ENCODE peak calls at places on chromosome 12, in five cellular contexts. O is PC-9; X is psoas muscle; U is fibroblast of lung; T is CD8-positive, alpha-beta memory T cell. Q is an unnamed sample. For H3K4me1, the result is how much of the 10 kb centered on the place peaks cover.

GRCh38 chr12:119593578-119594398 is at the start of gene TMEM233:
- DNase-seq in O (no peak), X (peak), U (peak), T (no peak), Q (no peak)

GRCh38 chr12:71397433-71397954 is 42.1 kb upstream of the LGR5 start:
- DNase-seq in O (no peak), X (no peak), U (peak), T (no peak), Q (no peak)

GRCh38 chr12:76041406-76041805 is 9.8 kb upstream of the PHLDA1 start:
- DNase-seq in O (no peak), X (no peak), U (no peak), T (no peak), Q (no peak)

GRCh38 chr12:131074221-131075083 is 120.7 kb downstream of the ADGRD1 start:
- DNase-seq in O (no peak), X (peak), U (no peak), T (no peak), Q (no peak)

GRCh38 chr12:10528150-10528953 is 22.7 kb downstream of the EIF2S3B start:
- DNase-seq in O (no peak), X (no peak), U (no peak), T (no peak), Q (no peak)

GRCh38 chr12:95545731-95546490 is 5.4 kb downstream of the USP44 start:
- DNase-seq in O (no peak), X (no peak), U (no peak), T (no peak), Q (no peak)

GRCh38 chr12:115750340-115750739 is 527.2 kb downstream of the MED13L start:
- DNase-seq in O (no peak), X (no peak), U (no peak), T (no peak), Q (no peak)

GRCh38 chr12:59007620-59008019 is 87.3 kb upstream of the LRIG3 start:
- DNase-seq in O (no peak), X (no peak), U (peak), T (no peak), Q (no peak)

GRCh38 chr12:79983969-79984629 is 49.2 kb upstream of the PPP1R12A start:
- DNase-seq in O (no peak), X (no peak), U (peak), T (no peak), Q (peak)

GRCh38 chr12:66776974-66777373 is 98.1 kb upstream of the GRIP1 start:
- DNase-seq in O (no peak), X (no peak), U (no peak), T (peak), Q (no peak)

GRCh38 chr12:78970041-78970440 is 105.5 kb downstream of the SYT1 start:
- DNase-seq in O (no peak), X (no peak), U (peak), T (no peak), Q (peak)

GRCh38 chr12:113397497-113398197 is 6.0 kb downstream of the SDS start:
- DNase-seq in O (no peak), X (no peak), U (no peak), T (no peak), Q (no peak)

GRCh38 chr12:74891276-74891675 is 318.4 kb downstream of the KCNC2 start:
- DNase-seq in O (peak), X (no peak), U (peak), T (no peak), Q (no peak)

GRCh38 chr12:117882603-117883184 is 86.1 kb downstream of the KSR2 start:
- DNase-seq in O (no peak), X (no peak), U (no peak), T (no peak), Q (no peak)

GRCh38 chr12:16499617-16500016 is 106.3 kb downstream of the LMO3 start:
- DNase-seq in O (no peak), X (no peak), U (no peak), T (no peak), Q (no peak)

GRCh38 chr12:24418157-24418556 is 468.7 kb upstream of the SOX5 start:
- DNase-seq in O (no peak), X (no peak), U (peak), T (no peak), Q (no peak)

GRCh38 chr12:47504775-47505446 is 200.9 kb downstream of the RPAP3 start:
- DNase-seq in O (no peak), X (no peak), U (peak), T (no peak), Q (peak)

GRCh38 chr12:85279449-85280137 is 427 bp upstream of the ALX1 start:
- DNase-seq in O (no peak), X (peak), U (peak), T (no peak), Q (no peak)

GRCh38 chr12:132723764-132724140 is 13.1 kb downstream of the PGAM5 start:
- DNase-seq in O (no peak), X (no peak), U (peak), T (no peak), Q (no peak)

GRCh38 chr12:10618338-10618987 is 5.1 kb upstream of the MAGOHB start:
- DNase-seq in O (peak), X (no peak), U (peak), T (no peak), Q (peak)

GRCh38 chr12:115232455-115233156 is 548.6 kb upstream of the TBX3 start:
- DNase-seq in O (no peak), X (no peak), U (peak), T (no peak), Q (no peak)

GRCh38 chr12:98402081-98402480 is 113.3 kb upstream of the TMPO start:
- DNase-seq in O (peak), X (no peak), U (peak), T (no peak), Q (peak)

GRCh38 chr12:29537292-29537691 is 39.8 kb upstream of the OVCH1 start:
- DNase-seq in O (peak), X (no peak), U (peak), T (no peak), Q (peak)

GRCh38 chr12:24360907-24361306 is 411.4 kb upstream of the SOX5 start:
- DNase-seq in O (no peak), X (no peak), U (peak), T (no peak), Q (no peak)

GRCh38 chr12:119940881-119941280 is 48.2 kb upstream of the BICDL1 start:
- DNase-seq in O (peak), X (no peak), U (peak), T (no peak), Q (peak)

GRCh38 chr12:122080149-122081107 is 1.9 kb downstream of the MLXIP start:
- DNase-seq in O (peak), X (peak), U (peak), T (no peak), Q (peak)

GRCh38 chr12:24931666-24932405 is 17.1 kb downstream of the BCAT1 start:
- DNase-seq in O (no peak), X (no peak), U (peak), T (no peak), Q (no peak)

GRCh38 chr12:116142936-116143882 is 134.3 kb downstream of the MED13L start:
- DNase-seq in O (peak), X (no peak), U (peak), T (no peak), Q (peak)

GRCh38 chr12:109726106-109726497 is 12.5 kb downstream of the FAM222A start:
- DNase-seq in O (no peak), X (no peak), U (no peak), T (no peak), Q (no peak)

GRCh38 chr12:109726511-109727038 is 12.9 kb downstream of the FAM222A start:
- DNase-seq in O (no peak), X (peak), U (no peak), T (no peak), Q (no peak)

GRCh38 chr12:109727039-109727723 is 13.6 kb downstream of the FAM222A start:
- DNase-seq in O (no peak), X (peak), U (no peak), T (no peak), Q (no peak)

GRCh38 chr12:109724321-109724892 is 10.8 kb downstream of the FAM222A start:
- DNase-seq in O (no peak), X (no peak), U (no peak), T (no peak), Q (no peak)

GRCh38 chr12:109725321-109726105 is 11.9 kb downstream of the FAM222A start:
- DNase-seq in O (no peak), X (no peak), U (no peak), T (no peak), Q (no peak)
- H3K4me1 ChIP-seq in O (under half), X (under half), U (under half), T (under half), Q (under half)

DNA sequence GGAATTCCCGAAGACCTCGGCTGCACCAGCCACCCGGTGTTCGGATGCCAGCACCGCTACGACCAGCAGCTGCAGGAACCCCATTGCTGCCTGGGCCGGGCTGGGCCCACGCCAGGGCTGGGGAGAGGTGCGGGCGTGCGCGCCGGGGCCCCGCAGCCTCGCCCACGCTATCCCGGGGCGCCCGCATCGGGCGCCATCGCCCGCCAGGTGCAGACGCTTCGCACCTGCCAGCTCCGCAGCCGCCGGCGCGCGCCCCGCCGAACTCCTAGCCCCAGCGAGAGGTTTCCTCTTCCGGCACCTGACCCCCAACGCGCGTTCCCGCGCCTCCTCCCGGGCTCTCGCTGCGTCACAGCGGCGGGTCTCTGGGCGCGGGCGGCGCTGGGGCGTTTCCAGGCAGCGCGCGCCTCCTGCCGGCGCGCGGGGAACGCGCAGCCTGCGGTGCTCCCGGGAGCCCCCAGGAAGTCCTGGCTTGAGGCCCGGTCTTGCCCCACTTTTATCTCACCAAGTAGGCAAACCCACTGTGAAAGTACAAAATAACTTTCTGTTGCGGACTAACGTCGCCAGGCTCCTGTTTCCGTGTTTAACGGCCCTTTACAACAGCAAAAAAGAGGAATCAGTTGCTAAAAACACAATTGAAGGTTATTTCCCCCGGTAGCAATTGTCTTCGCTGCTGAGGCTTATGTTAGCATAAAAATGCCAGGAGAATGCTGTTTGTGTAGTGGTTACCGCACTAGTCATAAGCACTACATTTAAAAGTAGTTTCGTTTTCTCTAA is at the start of gene TM7SF3:
- DNase-seq in O (peak), X (peak), U (peak), T (peak), Q (peak)
- H3K4me1 ChIP-seq in O (under half), X (under half), U (under half), T (under half), Q (under half)

GRCh38 chr12:123243851-123244250 is 10.6 kb downstream of the MTRFR start:
- DNase-seq in O (no peak), X (no peak), U (no peak), T (no peak), Q (no peak)

GRCh38 chr12:123237646-123238329 is 4.6 kb downstream of the MTRFR start:
- DNase-seq in O (peak), X (peak), U (peak), T (peak), Q (peak)

GRCh38 chr12:123238330-123238682 is 5.1 kb downstream of the MTRFR start:
- DNase-seq in O (no peak), X (no peak), U (no peak), T (no peak), Q (no peak)

GRCh38 chr12:123242083-123242904 is 9.1 kb downstream of the MTRFR start:
- DNase-seq in O (no peak), X (no peak), U (no peak), T (no peak), Q (no peak)

GRCh38 chr12:123238961-123239360 is 5.7 kb downstream of the MTRFR start:
- DNase-seq in O (no peak), X (no peak), U (no peak), T (no peak), Q (peak)
- H3K4me1 ChIP-seq in O (under half), X (under half), U (under half), T (half or more), Q (under half)

GRCh38 chr12:49750027-49750977 is 8.9 kb downstream of the TMBIM6 start:
- DNase-seq in O (peak), X (no peak), U (peak), T (no peak), Q (peak)

GRCh38 chr12:49750994-49751393 is 9.6 kb downstream of the TMBIM6 start:
- DNase-seq in O (no peak), X (no peak), U (no peak), T (no peak), Q (no peak)

GRCh38 chr12:49748306-49748705 is 6.9 kb downstream of the TMBIM6 start:
- DNase-seq in O (no peak), X (no peak), U (peak), T (no peak), Q (no peak)

GRCh38 chr12:49744363-49744885 is 3.1 kb downstream of the TMBIM6 start:
- DNase-seq in O (no peak), X (no peak), U (no peak), T (no peak), Q (no peak)

DNA sequence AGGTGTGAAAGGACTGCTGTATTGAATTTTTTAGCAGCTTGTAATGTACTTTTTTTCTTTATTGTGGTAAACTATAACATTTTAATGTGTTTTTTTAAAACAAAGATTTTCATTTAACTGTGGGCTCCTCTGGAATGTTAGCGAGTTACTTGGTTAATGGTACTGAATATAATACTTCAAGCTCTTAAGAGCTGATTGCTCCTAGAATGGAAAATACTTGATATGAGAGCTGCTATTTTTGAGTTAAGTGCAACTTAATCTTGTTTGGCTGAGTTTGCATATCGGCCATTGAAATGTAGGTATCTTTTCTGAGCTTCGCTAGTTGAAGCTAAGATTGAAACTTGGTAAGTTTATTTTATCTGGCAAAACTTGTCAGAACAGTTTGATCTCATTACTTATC is 7.4 kb downstream of the TMBIM6 start:
- DNase-seq in O (no peak), X (no peak), U (no peak), T (no peak), Q (no peak)
- H3K4me1 ChIP-seq in O (under half), X (half or more), U (under half), T (half or more), Q (under half)

GRCh38 chr12:57899010-57899662 is 42.2 kb upstream of the ATP23 start:
- DNase-seq in O (no peak), X (peak), U (peak), T (peak), Q (peak)

GRCh38 chr12:57896437-57897201 is 44.7 kb upstream of the ATP23 start:
- DNase-seq in O (no peak), X (peak), U (peak), T (no peak), Q (no peak)

GRCh38 chr12:57896139-57896436 is 45.3 kb upstream of the ATP23 start:
- DNase-seq in O (no peak), X (no peak), U (no peak), T (no peak), Q (no peak)

GRCh38 chr12:57898308-57898970 is 42.9 kb upstream of the ATP23 start:
- DNase-seq in O (no peak), X (no peak), U (no peak), T (no peak), Q (peak)

GRCh38 chr12:57897296-57897974 is 43.9 kb upstream of the ATP23 start:
- DNase-seq in O (no peak), X (no peak), U (no peak), T (no peak), Q (no peak)
- H3K4me1 ChIP-seq in O (under half), X (half or more), U (under half), T (half or more), Q (under half)

GRCh38 chr12:89258240-89258969 is 93.9 kb downstream of the DUSP6 start:
- DNase-seq in O (no peak), X (no peak), U (no peak), T (no peak), Q (no peak)
- H3K4me1 ChIP-seq in O (under half), X (under half), U (under half), T (under half), Q (under half)

DNA sequence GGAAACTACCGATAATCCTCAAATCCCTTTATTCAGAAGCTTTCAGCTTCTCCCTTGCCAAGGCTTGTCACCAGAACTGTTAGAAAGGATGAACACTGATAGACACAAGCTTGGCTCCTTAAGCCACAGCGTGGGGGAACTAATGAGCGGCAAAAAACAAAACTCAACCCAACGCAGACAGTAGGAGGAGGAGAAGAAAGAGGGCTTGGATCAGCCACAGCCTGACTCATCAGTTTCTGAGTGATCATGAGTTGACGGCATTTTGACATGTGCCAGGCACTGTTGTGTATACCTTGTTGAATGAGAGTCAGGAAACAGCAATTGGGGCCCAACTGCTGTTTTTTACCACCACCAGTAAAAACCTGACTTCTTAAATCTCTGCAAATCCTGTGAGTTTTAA is 23.7 kb downstream of the PLXNC1 start:
- DNase-seq in O (no peak), X (no peak), U (peak), T (no peak), Q (no peak)
- H3K4me1 ChIP-seq in O (under half), X (under half), U (under half), T (under half), Q (under half)

GRCh38 chr12:2739832-2740641 is 54.7 kb upstream of the FKBP4 start:
- DNase-seq in O (peak), X (no peak), U (peak), T (no peak), Q (no peak)
- H3K4me1 ChIP-seq in O (under half), X (under half), U (under half), T (under half), Q (under half)

DNA sequence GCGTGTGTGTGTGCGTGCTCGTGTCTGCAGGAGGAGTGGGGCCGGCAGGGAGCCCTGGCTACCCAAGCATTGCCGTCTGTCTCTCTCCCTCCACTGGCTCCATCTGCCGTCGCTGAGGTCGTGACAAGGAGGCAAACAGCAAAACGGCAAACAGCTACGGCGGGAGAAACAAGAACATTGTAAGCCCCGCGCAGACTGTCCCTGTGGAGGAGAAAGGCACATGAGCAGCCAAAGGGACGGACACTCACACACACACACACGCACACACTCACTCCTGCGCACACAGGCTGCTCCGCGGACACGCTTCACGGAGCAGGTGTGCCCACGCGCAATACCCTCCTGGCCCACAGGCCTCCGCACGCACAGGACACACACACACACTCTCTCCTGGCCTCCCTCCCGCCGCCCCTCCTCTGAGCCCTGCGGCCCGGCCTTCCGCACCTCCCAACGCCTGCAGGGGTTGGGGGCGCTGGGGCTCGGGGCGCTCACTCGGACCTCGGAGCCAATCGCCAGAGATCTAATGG is 905 bp downstream of the CISTR start:
- DNase-seq in O (no peak), X (peak), U (peak), T (no peak), Q (no peak)
- H3K4me1 ChIP-seq in O (under half), X (under half), U (under half), T (under half), Q (under half)

Q was measured in mammary epithelial cell.